ENCODE peak calls at places on chromosomes 12 and 14, in five cellular contexts. Q, T, D, R and K are unnamed samples.
A peak's percentile ranks its signal among the peaks of the same experiment; 100 is the strongest.

GRCh38 chr12:130184531-130185090 is 22.3 kb downstream of the FZD10 start:
- DNase-seq in Q (no peak), T (no peak), D (no peak), R (no peak), K (no peak)

GRCh38 chr14:77804592-77804991 is 4.7 kb downstream of the ADCK1 start:
- DNase-seq in Q (no peak), T (peak; percentile 31), D (no peak), R (no peak), K (peak; percentile 40)

GRCh38 chr12:107522692-107523477 is 162.7 kb upstream of the PWP1 start:
- DNase-seq in Q (no peak), T (peak; percentile 29), D (no peak), R (no peak), K (no peak)

GRCh38 chr12:99911076-99911475 is 73.7 kb downstream of the ANKS1B start:
- DNase-seq in Q (peak; percentile 63), T (no peak), D (no peak), R (peak; percentile 65), K (no peak)

GRCh38 chr12:32455607-32456063 is 56.3 kb downstream of the FGD4 start:
- DNase-seq in Q (peak; percentile 56), T (peak; percentile 39), D (no peak), R (peak; percentile 33), K (peak; percentile 46)

GRCh38 chr14:71680733-71681387 is 251.4 kb upstream of the RGS6 start:
- DNase-seq in Q (no peak), T (no peak), D (no peak), R (no peak), K (no peak)

GRCh38 chr12:75706786-75707605 is 195.6 kb upstream of the KRR1 start:
- DNase-seq in Q (no peak), T (no peak), D (no peak), R (no peak), K (no peak)

GRCh38 chr12:49730568-49731101 is 10.7 kb upstream of the TMBIM6 start:
- DNase-seq in Q (no peak), T (no peak), D (no peak), R (no peak), K (no peak)

GRCh38 chr12:52022841-52023181 is 16.1 kb downstream of the TAMALIN start:
- DNase-seq in Q (no peak), T (no peak), D (no peak), R (no peak), K (no peak)

GRCh38 chr14:69291396-69291795 is 31.4 kb downstream of the GALNT16 start:
- DNase-seq in Q (no peak), T (no peak), D (no peak), R (no peak), K (no peak)

GRCh38 chr14:99357151-99357550 is 85.2 kb upstream of the BCL11B start:
- DNase-seq in Q (no peak), T (no peak), D (no peak), R (no peak), K (no peak)

GRCh38 chr14:92609955-92610354 is 96.4 kb downstream of the RIN3 start:
- DNase-seq in Q (no peak), T (no peak), D (no peak), R (no peak), K (no peak)

GRCh38 chr14:64919618-64920017 is 5.4 kb downstream of the CHURC1 start:
- DNase-seq in Q (no peak), T (no peak), D (no peak), R (no peak), K (no peak)

GRCh38 chr12:479161-479560 is 19.4 kb downstream of the B4GALNT3 start:
- DNase-seq in Q (no peak), T (no peak), D (no peak), R (no peak), K (no peak)

GRCh38 chr12:132320767-132321211 is 8.6 kb downstream of the GALNT9 start:
- DNase-seq in Q (no peak), T (no peak), D (no peak), R (no peak), K (no peak)

GRCh38 chr12:131072446-131073230 is 118.9 kb downstream of the ADGRD1 start:
- DNase-seq in Q (no peak), T (no peak), D (no peak), R (no peak), K (no peak)

GRCh38 chr14:102988054-102988453 is 65.6 kb downstream of the AMN start:
- DNase-seq in Q (no peak), T (no peak), D (no peak), R (no peak), K (no peak)

GRCh38 chr12:106247731-106248176 is at the start of gene CKAP4:
- DNase-seq in Q (no peak), T (peak; percentile 78), D (peak; percentile 80), R (no peak), K (peak; percentile 83)

GRCh38 chr12:46181465-46181864 is 87.4 kb downstream of the SLC38A1 start:
- DNase-seq in Q (no peak), T (no peak), D (no peak), R (no peak), K (no peak)

GRCh38 chr12:110244372-110244771 is 36.7 kb upstream of the ATP2A2 start:
- DNase-seq in Q (no peak), T (no peak), D (no peak), R (no peak), K (no peak)

GRCh38 chr14:79583738-79584405 is 627.4 kb downstream of the DIO2 start:
- DNase-seq in Q (peak; percentile 77), T (no peak), D (no peak), R (peak; percentile 18), K (no peak)

GRCh38 chr14:22272408-22272807 is 316.6 kb downstream of the DAD1 start:
- DNase-seq in Q (no peak), T (no peak), D (no peak), R (no peak), K (no peak)

GRCh38 chr14:22281322-22281977 is 307.6 kb downstream of the DAD1 start:
- DNase-seq in Q (no peak), T (no peak), D (no peak), R (no peak), K (no peak)

GRCh38 chr14:22280497-22281321 is 308.3 kb downstream of the DAD1 start:
- DNase-seq in Q (no peak), T (no peak), D (no peak), R (no peak), K (no peak)

GRCh38 chr14:22282429-22282828 is 306.6 kb downstream of the DAD1 start:
- DNase-seq in Q (no peak), T (no peak), D (no peak), R (no peak), K (peak; percentile 24)

GRCh38 chr14:22276913-22277816 is 311.9 kb downstream of the DAD1 start:
- DNase-seq in Q (no peak), T (no peak), D (no peak), R (no peak), K (no peak)
- TF ChIP-seq CTCF in Q (peak; percentile 66), T (peak; percentile 68), D (peak; percentile 56), R (peak; percentile 71), K (peak; percentile 60)

DNA sequence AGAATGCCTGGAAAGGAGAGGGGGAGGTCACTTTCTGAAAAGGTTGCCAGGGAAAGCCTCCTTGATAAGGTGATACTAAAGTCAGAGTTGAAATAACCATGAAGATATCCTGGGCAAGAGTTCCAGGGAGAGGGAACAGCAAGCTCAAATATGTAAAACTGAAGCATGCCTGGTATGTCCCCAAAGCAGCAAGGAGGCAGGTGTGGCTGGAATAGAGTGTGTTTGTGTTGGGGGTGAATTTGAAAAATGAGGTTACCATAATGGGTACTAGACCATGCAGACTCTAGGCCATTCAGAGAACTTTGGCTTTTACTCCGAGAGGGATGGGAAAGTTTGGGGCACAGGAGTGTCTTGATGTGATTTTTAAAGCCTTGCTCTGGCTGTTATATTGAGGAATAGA is 66.7 kb upstream of the PTCSC3 start:
- DNase-seq in Q (no peak), T (no peak), D (no peak), R (no peak), K (no peak)
- TF ChIP-seq CTCF in Q (no peak), T (no peak), D (no peak), R (no peak), K (no peak)

GRCh38 chr12:29306682-29307081 is 74.3 kb downstream of the ERGIC2 start:
- DNase-seq in Q (no peak), T (no peak), D (no peak), R (no peak), K (no peak)

GRCh38 chr12:29306267-29306666 is 74.7 kb downstream of the ERGIC2 start:
- DNase-seq in Q (no peak), T (no peak), D (no peak), R (no peak), K (no peak)

GRCh38 chr12:29310899-29311298 is 70.1 kb downstream of the ERGIC2 start:
- DNase-seq in Q (no peak), T (no peak), D (no peak), R (no peak), K (no peak)

GRCh38 chr12:29314421-29314820 is 66.6 kb downstream of the ERGIC2 start:
- DNase-seq in Q (no peak), T (no peak), D (no peak), R (no peak), K (no peak)

DNA sequence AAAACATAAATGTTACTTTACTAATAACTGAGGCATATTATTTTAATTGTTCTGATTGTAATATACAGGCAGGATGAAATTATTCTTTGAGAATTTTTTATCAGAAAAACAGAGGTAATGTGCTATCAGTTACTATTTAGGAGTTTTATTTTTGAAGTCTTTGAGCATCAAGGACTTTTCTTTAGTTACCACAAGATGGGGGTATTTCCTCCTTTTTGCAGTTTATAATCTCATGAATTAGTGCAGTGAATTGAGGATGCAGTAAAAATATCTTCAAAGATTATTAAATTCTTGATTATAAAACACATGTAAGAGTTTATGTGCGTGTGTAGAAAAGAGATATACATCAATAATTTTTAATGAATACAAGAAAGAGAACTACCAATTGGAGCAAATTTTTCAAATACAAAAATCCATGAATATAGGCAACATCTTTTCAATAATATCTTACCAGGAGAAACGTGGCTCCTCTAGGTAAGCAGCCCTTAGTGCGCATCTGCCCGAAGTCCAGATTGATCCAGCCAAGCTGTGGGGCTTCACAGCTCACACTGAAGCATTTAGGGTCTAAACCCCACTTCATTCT is 71.6 kb downstream of the ERGIC2 start:
- DNase-seq in Q (no peak), T (no peak), D (no peak), R (no peak), K (no peak)
- TF ChIP-seq CTCF in Q (peak; percentile 49), T (peak; percentile 40), D (peak; percentile 43), R (peak; percentile 57), K (peak; percentile 15)

GRCh38 chr12:57381693-57382220 is 49.1 kb downstream of the R3HDM2 start:
- DNase-seq in Q (no peak), T (no peak), D (no peak), R (no peak), K (no peak)
- TF ChIP-seq CTCF in Q (no peak), T (no peak), D (no peak), R (no peak), K (no peak)